ENCODE peak calls at places on chromosomes 12 and 14, in four cellular contexts. S is activated T-helper 1 cell treated with anti-CD3 and anti-CD28 coated beads, Interleukin-12 subunit alpha, Interleukin-12 subunit beta, Interleukin-2, Interleukin-4 antibody, amounts not matched to agents 30 ng/mL and 10 ng/mL and 1 ng/mL, durations not matched to agents 14 hours and 24 hours and 36 hours; N is effector memory CD8-positive, alpha-beta T cell; I is CD4-positive, alpha-beta memory T cell. Y is an unnamed sample.

GRCh38 chr12:130873106-130873795 is 1.4 kb downstream of the RAN start:
- DNase-seq in S (no peak), N (no peak), I (no peak), Y (no peak)

GRCh38 chr12:19739195-19739776 is 300.0 kb downstream of the AEBP2 start:
- DNase-seq in N (peak; percentile 36), I (peak; percentile 30), S (no peak), Y (peak; percentile 29)

GRCh38 chr12:122031342-122032216 is 9.9 kb downstream of the BCL7A start:
- DNase-seq in S (peak; percentile 30), I (no peak), N (no peak), Y (peak; percentile 62)

GRCh38 chr12:109630107-109630506 is 56.5 kb downstream of the MVK start:
- DNase-seq in S (no peak), I (no peak), N (no peak), Y (no peak)

GRCh38 chr14:23160924-23161522 is 22.4 kb downstream of the SLC7A8 start:
- DNase-seq in N (no peak), I (no peak), S (no peak), Y (no peak)

GRCh38 chr12:4910502-4911315 is 1.0 kb downstream of the KCNA1 start:
- DNase-seq in I (no peak), S (no peak), N (no peak), Y (no peak)

GRCh38 chr12:116864371-116865160 is 16.7 kb downstream of the HRK start:
- DNase-seq in S (no peak), N (no peak), I (no peak), Y (no peak)

GRCh38 chr12:59005195-59005961 is 85.1 kb upstream of the LRIG3 start:
- DNase-seq in N (no peak), I (no peak), S (no peak), Y (no peak)

GRCh38 chr12:132282950-132283771 is 46.2 kb downstream of the GALNT9 start:
- DNase-seq in I (peak; percentile 45), S (no peak), N (no peak), Y (peak; percentile 37)

GRCh38 chr12:74747305-74747704 is 209.7 kb downstream of the ATXN7L3B start:
- DNase-seq in S (no peak), I (no peak), N (no peak), Y (no peak)

GRCh38 chr12:106114084-106115068 is 24.4 kb downstream of the NUAK1 start:
- DNase-seq in N (no peak), S (no peak), I (no peak), Y (no peak)

GRCh38 chr14:90383731-90384542 is 12.9 kb upstream of the CALM1 start:
- DNase-seq in N (peak; percentile 61), S (peak; percentile 58), I (peak; percentile 78), Y (peak; percentile 69)

GRCh38 chr14:85154714-85155113 is 375.2 kb upstream of the FLRT2 start:
- DNase-seq in I (no peak), S (no peak), N (no peak), Y (no peak)

GRCh38 chr14:101491841-101492240 is 69.5 kb upstream of the DIO3 start:
- DNase-seq in N (no peak), I (no peak), S (no peak), Y (no peak)

GRCh38 chr12:103751600-103751999 is 89.4 kb downstream of the NT5DC3 start:
- DNase-seq in I (no peak), S (no peak), N (no peak), Y (no peak)

GRCh38 chr12:10618338-10618987 is 5.1 kb upstream of the MAGOHB start:
- DNase-seq in I (no peak), S (no peak), N (no peak), Y (no peak)

GRCh38 chr14:51828017-51828797 is 32.2 kb upstream of the GNG2 start:
- DNase-seq in I (peak; percentile 41), S (peak; percentile 57), N (peak; percentile 51), Y (peak; percentile 93)

GRCh38 chr12:27969901-27970390 is 2.6 kb downstream of the PTHLH start:
- DNase-seq in N (peak; percentile 16), S (no peak), I (peak; percentile 38), Y (no peak)

GRCh38 chr14:74567646-74568379 is 44.2 kb downstream of the LTBP2 start:
- DNase-seq in I (no peak), N (no peak), S (no peak), Y (no peak)

GRCh38 chr12:34401659-34402227 is 379.4 kb downstream of the ALG10 start:
- DNase-seq in S (no peak), N (no peak), I (no peak), Y (no peak)

GRCh38 chr12:124464062-124464461 is 103.3 kb downstream of the NCOR2 start:
- DNase-seq in N (no peak), S (no peak), I (no peak), Y (no peak)

GRCh38 chr12:53726342-53726741 is 910 bp downstream of the CALCOCO1 start:
- DNase-seq in N (no peak), I (no peak), S (no peak), Y (no peak)